ENCODE peak calls at places on chromosomes 3 and 15, in nine cellular contexts. One of them, this sample, is unnamed.

GRCh38 chr3:169954142-169954756 is 12.4 kb upstream of the SEC62 start:
- DNase-seq in NCI-H345: no peak
- DNase-seq in Right ventricle myocardium superior: no peak
- DNase-seq in T47D: no peak
- DNase-seq in naive thymus-derived CD4-positive, alpha-beta T cell: no peak
- DNase-seq in iPS DF 6.9: no peak
- DNase-seq in GM13976: peak
- DNase-seq in SK-MEL-5: no peak
- DNase-seq in stimulated activated naive B cell treated with anti-CD40 and anti-IgM and Interleukin-4, amounts not matched to agents 10 μg/mL and 1 μg/mL and 100 μg/mL, for 72 hours: no peak
- DNase-seq in this sample: no peak

GRCh38 chr3:36244728-36245127 is 135.6 kb upstream of the STAC start:
- DNase-seq in NCI-H345: no peak
- DNase-seq in Right ventricle myocardium superior: no peak
- DNase-seq in T47D: no peak
- DNase-seq in naive thymus-derived CD4-positive, alpha-beta T cell: no peak
- DNase-seq in iPS DF 6.9: no peak
- DNase-seq in GM13976: no peak
- DNase-seq in SK-MEL-5: no peak
- DNase-seq in stimulated activated naive B cell treated with anti-CD40 and anti-IgM and Interleukin-4, amounts not matched to agents 10 μg/mL and 1 μg/mL and 100 μg/mL, for 72 hours: no peak
- DNase-seq in this sample: no peak

GRCh38 chr3:112231727-112232126 is 62.3 kb downstream of the SLC9C1 start:
- DNase-seq in NCI-H345: no peak
- DNase-seq in Right ventricle myocardium superior: no peak
- DNase-seq in T47D: no peak
- DNase-seq in naive thymus-derived CD4-positive, alpha-beta T cell: no peak
- DNase-seq in iPS DF 6.9: no peak
- DNase-seq in GM13976: no peak
- DNase-seq in SK-MEL-5: no peak
- DNase-seq in stimulated activated naive B cell treated with anti-CD40 and anti-IgM and Interleukin-4, amounts not matched to agents 10 μg/mL and 1 μg/mL and 100 μg/mL, for 72 hours: no peak
- DNase-seq in this sample: no peak

GRCh38 chr3:99783009-99783573 is 34.6 kb upstream of the CMSS1 start:
- DNase-seq in NCI-H345: no peak
- DNase-seq in Right ventricle myocardium superior: no peak
- DNase-seq in T47D: no peak
- DNase-seq in naive thymus-derived CD4-positive, alpha-beta T cell: no peak
- DNase-seq in iPS DF 6.9: no peak
- DNase-seq in GM13976: no peak
- DNase-seq in SK-MEL-5: peak
- DNase-seq in stimulated activated naive B cell treated with anti-CD40 and anti-IgM and Interleukin-4, amounts not matched to agents 10 μg/mL and 1 μg/mL and 100 μg/mL, for 72 hours: no peak
- DNase-seq in this sample: no peak

GRCh38 chr15:89810837-89811236 is 3.8 kb downstream of the ANPEP start:
- DNase-seq in NCI-H345: no peak
- DNase-seq in Right ventricle myocardium superior: no peak
- DNase-seq in T47D: no peak
- DNase-seq in naive thymus-derived CD4-positive, alpha-beta T cell: no peak
- DNase-seq in iPS DF 6.9: no peak
- DNase-seq in GM13976: no peak
- DNase-seq in SK-MEL-5: no peak
- DNase-seq in stimulated activated naive B cell treated with anti-CD40 and anti-IgM and Interleukin-4, amounts not matched to agents 10 μg/mL and 1 μg/mL and 100 μg/mL, for 72 hours: no peak
- DNase-seq in this sample: no peak

GRCh38 chr3:171982829-171983228 is 56.5 kb upstream of the FNDC3B start:
- DNase-seq in NCI-H345: no peak
- DNase-seq in Right ventricle myocardium superior: no peak
- DNase-seq in T47D: no peak
- DNase-seq in naive thymus-derived CD4-positive, alpha-beta T cell: no peak
- DNase-seq in iPS DF 6.9: no peak
- DNase-seq in GM13976: no peak
- DNase-seq in SK-MEL-5: no peak
- DNase-seq in stimulated activated naive B cell treated with anti-CD40 and anti-IgM and Interleukin-4, amounts not matched to agents 10 μg/mL and 1 μg/mL and 100 μg/mL, for 72 hours: no peak
- DNase-seq in this sample: no peak

GRCh38 chr3:11186771-11187170 is 32.5 kb downstream of the HRH1 start:
- DNase-seq in NCI-H345: no peak
- DNase-seq in Right ventricle myocardium superior: no peak
- DNase-seq in T47D: no peak
- DNase-seq in naive thymus-derived CD4-positive, alpha-beta T cell: no peak
- DNase-seq in iPS DF 6.9: no peak
- DNase-seq in GM13976: no peak
- DNase-seq in SK-MEL-5: no peak
- DNase-seq in stimulated activated naive B cell treated with anti-CD40 and anti-IgM and Interleukin-4, amounts not matched to agents 10 μg/mL and 1 μg/mL and 100 μg/mL, for 72 hours: no peak
- DNase-seq in this sample: no peak

GRCh38 chr3:187740446-187741399 is 4.5 kb downstream of the BCL6 start:
- DNase-seq in NCI-H345: peak
- DNase-seq in Right ventricle myocardium superior: peak
- DNase-seq in T47D: peak
- DNase-seq in naive thymus-derived CD4-positive, alpha-beta T cell: peak
- DNase-seq in iPS DF 6.9: no peak
- DNase-seq in GM13976: peak
- DNase-seq in SK-MEL-5: peak
- DNase-seq in stimulated activated naive B cell treated with anti-CD40 and anti-IgM and Interleukin-4, amounts not matched to agents 10 μg/mL and 1 μg/mL and 100 μg/mL, for 72 hours: peak
- DNase-seq in this sample: peak

GRCh38 chr3:59321881-59322540 is 272.2 kb upstream of the CFAP20DC start:
- DNase-seq in NCI-H345: no peak
- DNase-seq in Right ventricle myocardium superior: no peak
- DNase-seq in T47D: peak
- DNase-seq in naive thymus-derived CD4-positive, alpha-beta T cell: no peak
- DNase-seq in iPS DF 6.9: no peak
- DNase-seq in GM13976: no peak
- DNase-seq in SK-MEL-5: no peak
- DNase-seq in stimulated activated naive B cell treated with anti-CD40 and anti-IgM and Interleukin-4, amounts not matched to agents 10 μg/mL and 1 μg/mL and 100 μg/mL, for 72 hours: no peak
- DNase-seq in this sample: no peak

GRCh38 chr3:32062950-32063582 is 43.4 kb upstream of the GPD1L start:
- DNase-seq in NCI-H345: no peak
- DNase-seq in Right ventricle myocardium superior: no peak
- DNase-seq in T47D: no peak
- DNase-seq in naive thymus-derived CD4-positive, alpha-beta T cell: no peak
- DNase-seq in iPS DF 6.9: no peak
- DNase-seq in GM13976: no peak
- DNase-seq in SK-MEL-5: no peak
- DNase-seq in stimulated activated naive B cell treated with anti-CD40 and anti-IgM and Interleukin-4, amounts not matched to agents 10 μg/mL and 1 μg/mL and 100 μg/mL, for 72 hours: no peak
- DNase-seq in this sample: no peak

GRCh38 chr15:82951472-82952155 is 906 bp downstream of the HOMER2 start:
- DNase-seq in NCI-H345: no peak
- DNase-seq in Right ventricle myocardium superior: no peak
- DNase-seq in T47D: peak
- DNase-seq in naive thymus-derived CD4-positive, alpha-beta T cell: no peak
- DNase-seq in iPS DF 6.9: no peak
- DNase-seq in GM13976: peak
- DNase-seq in SK-MEL-5: no peak
- DNase-seq in stimulated activated naive B cell treated with anti-CD40 and anti-IgM and Interleukin-4, amounts not matched to agents 10 μg/mL and 1 μg/mL and 100 μg/mL, for 72 hours: no peak
- DNase-seq in this sample: no peak

GRCh38 chr15:65072027-65072426 is 4.2 kb upstream of the RASL12 start:
- DNase-seq in NCI-H345: no peak
- DNase-seq in Right ventricle myocardium superior: no peak
- DNase-seq in T47D: no peak
- DNase-seq in naive thymus-derived CD4-positive, alpha-beta T cell: no peak
- DNase-seq in iPS DF 6.9: no peak
- DNase-seq in GM13976: no peak
- DNase-seq in SK-MEL-5: no peak
- DNase-seq in stimulated activated naive B cell treated with anti-CD40 and anti-IgM and Interleukin-4, amounts not matched to agents 10 μg/mL and 1 μg/mL and 100 μg/mL, for 72 hours: no peak
- DNase-seq in this sample: peak

GRCh38 chr15:32790352-32790999 is 72.7 kb downstream of the GREM1 start:
- DNase-seq in NCI-H345: no peak
- DNase-seq in Right ventricle myocardium superior: no peak
- DNase-seq in T47D: no peak
- DNase-seq in naive thymus-derived CD4-positive, alpha-beta T cell: no peak
- DNase-seq in iPS DF 6.9: no peak
- DNase-seq in GM13976: no peak
- DNase-seq in SK-MEL-5: no peak
- DNase-seq in stimulated activated naive B cell treated with anti-CD40 and anti-IgM and Interleukin-4, amounts not matched to agents 10 μg/mL and 1 μg/mL and 100 μg/mL, for 72 hours: no peak
- DNase-seq in this sample: no peak

GRCh38 chr3:60613769-60614303 is 637.4 kb downstream of the FHIT start:
- DNase-seq in NCI-H345: no peak
- DNase-seq in Right ventricle myocardium superior: no peak
- DNase-seq in T47D: no peak
- DNase-seq in naive thymus-derived CD4-positive, alpha-beta T cell: no peak
- DNase-seq in iPS DF 6.9: no peak
- DNase-seq in GM13976: no peak
- DNase-seq in SK-MEL-5: no peak
- DNase-seq in stimulated activated naive B cell treated with anti-CD40 and anti-IgM and Interleukin-4, amounts not matched to agents 10 μg/mL and 1 μg/mL and 100 μg/mL, for 72 hours: no peak
- DNase-seq in this sample: no peak

GRCh38 chr15:62624541-62625399 is 417.8 kb upstream of the TPM1 start:
- DNase-seq in NCI-H345: no peak
- DNase-seq in Right ventricle myocardium superior: no peak
- DNase-seq in T47D: no peak
- DNase-seq in naive thymus-derived CD4-positive, alpha-beta T cell: no peak
- DNase-seq in iPS DF 6.9: no peak
- DNase-seq in GM13976: no peak
- DNase-seq in SK-MEL-5: no peak
- DNase-seq in stimulated activated naive B cell treated with anti-CD40 and anti-IgM and Interleukin-4, amounts not matched to agents 10 μg/mL and 1 μg/mL and 100 μg/mL, for 72 hours: no peak
- DNase-seq in this sample: no peak

GRCh38 chr3:48561045-48561736 is 2.4 kb downstream of the UCN2 start:
- DNase-seq in NCI-H345: no peak
- DNase-seq in Right ventricle myocardium superior: peak
- DNase-seq in T47D: no peak
- DNase-seq in naive thymus-derived CD4-positive, alpha-beta T cell: no peak
- DNase-seq in iPS DF 6.9: peak
- DNase-seq in GM13976: peak
- DNase-seq in SK-MEL-5: peak
- DNase-seq in stimulated activated naive B cell treated with anti-CD40 and anti-IgM and Interleukin-4, amounts not matched to agents 10 μg/mL and 1 μg/mL and 100 μg/mL, for 72 hours: no peak
- DNase-seq in this sample: peak

GRCh38 chr3:123802007-123802630 is 82.0 kb downstream of the MYLK start:
- DNase-seq in NCI-H345: no peak
- DNase-seq in Right ventricle myocardium superior: no peak
- DNase-seq in T47D: no peak
- DNase-seq in naive thymus-derived CD4-positive, alpha-beta T cell: no peak
- DNase-seq in iPS DF 6.9: no peak
- DNase-seq in GM13976: no peak
- DNase-seq in SK-MEL-5: no peak
- DNase-seq in stimulated activated naive B cell treated with anti-CD40 and anti-IgM and Interleukin-4, amounts not matched to agents 10 μg/mL and 1 μg/mL and 100 μg/mL, for 72 hours: no peak
- DNase-seq in this sample: no peak